ENCODE peak calls at places on chromosome 11, in nine cellular contexts. One of them, this sample, is unnamed.

GRCh38 chr11:92111291-92111690 is 113.3 kb upstream of the FAT3 start:
- DNase-seq in NCI-H2081: no peak
- DNase-seq in AG08395: no peak
- DNase-seq in SW 1271: no peak
- DNase-seq in stimulated activated CD4-positive, alpha-beta T cell treated with anti-CD3 and anti-CD28 coated beads, Interleukin-4, amount 100 ng/mL, for 4 hours: no peak
- DNase-seq in PC-9: peak; percentile 43
- DNase-seq in GM10248: no peak
- DNase-seq in caudate nucleus: no peak
- DNase-seq in left ventricle myocardium inferior: no peak
- DNase-seq in this sample: no peak

GRCh38 chr11:79025622-79026021 is 415.2 kb downstream of the TENM4 start:
- DNase-seq in NCI-H2081: no peak
- DNase-seq in AG08395: no peak
- DNase-seq in SW 1271: no peak
- DNase-seq in stimulated activated CD4-positive, alpha-beta T cell treated with anti-CD3 and anti-CD28 coated beads, Interleukin-4, amount 100 ng/mL, for 4 hours: no peak
- DNase-seq in PC-9: no peak
- DNase-seq in GM10248: no peak
- DNase-seq in caudate nucleus: no peak
- DNase-seq in left ventricle myocardium inferior: no peak
- DNase-seq in this sample: no peak

GRCh38 chr11:36364551-36364950 is 68.5 kb downstream of the PRR5L start:
- DNase-seq in NCI-H2081: no peak
- DNase-seq in AG08395: no peak
- DNase-seq in SW 1271: no peak
- DNase-seq in stimulated activated CD4-positive, alpha-beta T cell treated with anti-CD3 and anti-CD28 coated beads, Interleukin-4, amount 100 ng/mL, for 4 hours: no peak
- DNase-seq in PC-9: no peak
- DNase-seq in GM10248: no peak
- DNase-seq in caudate nucleus: no peak
- DNase-seq in left ventricle myocardium inferior: no peak
- DNase-seq in this sample: peak; percentile 78

GRCh38 chr11:14537134-14537599 is 17.0 kb upstream of the PSMA1 start:
- DNase-seq in NCI-H2081: no peak
- DNase-seq in AG08395: peak; percentile 48
- DNase-seq in SW 1271: peak; percentile 40
- DNase-seq in stimulated activated CD4-positive, alpha-beta T cell treated with anti-CD3 and anti-CD28 coated beads, Interleukin-4, amount 100 ng/mL, for 4 hours: peak; percentile 14
- DNase-seq in PC-9: no peak
- DNase-seq in GM10248: peak; percentile 67
- DNase-seq in caudate nucleus: no peak
- DNase-seq in left ventricle myocardium inferior: no peak
- DNase-seq in this sample: peak; percentile 53

GRCh38 chr11:129992161-129992944 is 10.3 kb downstream of the PRDM10 start:
- DNase-seq in NCI-H2081: peak; percentile 67
- DNase-seq in AG08395: no peak
- DNase-seq in SW 1271: no peak
- DNase-seq in stimulated activated CD4-positive, alpha-beta T cell treated with anti-CD3 and anti-CD28 coated beads, Interleukin-4, amount 100 ng/mL, for 4 hours: peak; percentile 21
- DNase-seq in PC-9: peak; percentile 5
- DNase-seq in GM10248: peak; percentile 50
- DNase-seq in caudate nucleus: no peak
- DNase-seq in left ventricle myocardium inferior: no peak
- DNase-seq in this sample: peak; percentile 64

GRCh38 chr11:132519226-132519860 is 1013.0 kb downstream of the OPCML start:
- DNase-seq in NCI-H2081: no peak
- DNase-seq in AG08395: peak; percentile 80
- DNase-seq in SW 1271: no peak
- DNase-seq in stimulated activated CD4-positive, alpha-beta T cell treated with anti-CD3 and anti-CD28 coated beads, Interleukin-4, amount 100 ng/mL, for 4 hours: no peak
- DNase-seq in PC-9: no peak
- DNase-seq in GM10248: no peak
- DNase-seq in caudate nucleus: no peak
- DNase-seq in left ventricle myocardium inferior: no peak
- DNase-seq in this sample: no peak

GRCh38 chr11:67372993-67373915 is at the start of gene CLCF1:
- DNase-seq in NCI-H2081: no peak
- DNase-seq in AG08395: peak; percentile 90
- DNase-seq in SW 1271: peak; percentile 77
- DNase-seq in stimulated activated CD4-positive, alpha-beta T cell treated with anti-CD3 and anti-CD28 coated beads, Interleukin-4, amount 100 ng/mL, for 4 hours: peak; percentile 54
- DNase-seq in PC-9: peak; percentile 86
- DNase-seq in GM10248: peak; percentile 81
- DNase-seq in caudate nucleus: no peak
- DNase-seq in left ventricle myocardium inferior: peak; percentile 69
- DNase-seq in this sample: peak; percentile 71

GRCh38 chr11:13140028-13140870 is 131.1 kb downstream of the RASSF10 start:
- DNase-seq in NCI-H2081: no peak
- DNase-seq in AG08395: peak; percentile 52
- DNase-seq in SW 1271: no peak
- DNase-seq in stimulated activated CD4-positive, alpha-beta T cell treated with anti-CD3 and anti-CD28 coated beads, Interleukin-4, amount 100 ng/mL, for 4 hours: no peak
- DNase-seq in PC-9: no peak
- DNase-seq in GM10248: peak; percentile 34
- DNase-seq in caudate nucleus: no peak
- DNase-seq in left ventricle myocardium inferior: no peak
- DNase-seq in this sample: peak; percentile 87

GRCh38 chr11:7555067-7555699 is 41.4 kb downstream of the PPFIBP2 start:
- DNase-seq in NCI-H2081: no peak
- DNase-seq in AG08395: no peak
- DNase-seq in SW 1271: no peak
- DNase-seq in stimulated activated CD4-positive, alpha-beta T cell treated with anti-CD3 and anti-CD28 coated beads, Interleukin-4, amount 100 ng/mL, for 4 hours: no peak
- DNase-seq in PC-9: no peak
- DNase-seq in GM10248: no peak
- DNase-seq in caudate nucleus: peak; percentile 10
- DNase-seq in left ventricle myocardium inferior: peak; percentile 76
- DNase-seq in this sample: peak; percentile 56

GRCh38 chr11:87779276-87780067 is 395.8 kb downstream of the RAB38 start:
- DNase-seq in NCI-H2081: no peak
- DNase-seq in AG08395: no peak
- DNase-seq in SW 1271: no peak
- DNase-seq in stimulated activated CD4-positive, alpha-beta T cell treated with anti-CD3 and anti-CD28 coated beads, Interleukin-4, amount 100 ng/mL, for 4 hours: no peak
- DNase-seq in PC-9: no peak
- DNase-seq in GM10248: no peak
- DNase-seq in caudate nucleus: no peak
- DNase-seq in left ventricle myocardium inferior: no peak
- DNase-seq in this sample: no peak